ENCODE peak calls at places on chromosomes 16 and 17, in ten cellular contexts. I, V, T, P, Y, C, E, W, Q and Z are unnamed samples.

GRCh38 chr16:2043296-2043979 is 4.2 kb downstream of the NTHL1 start:
- DNase-seq in I (peak), V (no peak), T (no peak), P (no peak), Y (no peak), C (no peak), E (no peak), W (no peak), Q (peak), Z (no peak)

GRCh38 chr17:2892305-2892971 is 96.2 kb downstream of the RAP1GAP2 start:
- DNase-seq in I (no peak), V (peak), T (no peak), P (no peak), Y (peak), C (peak), E (peak), W (no peak), Q (peak), Z (peak)

GRCh38 chr16:81585785-81586184 is 141.2 kb downstream of the CMIP start:
- DNase-seq in I (no peak), V (no peak), T (no peak), P (peak), Y (no peak), C (no peak), E (no peak), W (peak), Q (no peak), Z (no peak)

GRCh38 chr16:82694239-82694874 is 67.6 kb downstream of the CDH13 start:
- DNase-seq in I (no peak), V (peak), T (no peak), P (no peak), Y (no peak), C (peak), E (peak), W (no peak), Q (peak), Z (no peak)

GRCh38 chr17:4605826-4606225 is 21.5 kb downstream of the SMTNL2 start:
- DNase-seq in I (no peak), V (no peak), T (peak), P (no peak), Y (no peak), C (no peak), E (peak), W (no peak), Q (no peak), Z (no peak)

GRCh38 chr16:67661101-67661661 is 421 bp downstream of the PARD6A start:
- DNase-seq in I (no peak), V (no peak), T (peak), P (no peak), Y (no peak), C (peak), E (peak), W (peak), Q (peak), Z (peak)

GRCh38 chr16:16940351-16940750 is 530.4 kb downstream of the XYLT1 start:
- DNase-seq in I (no peak), V (no peak), T (no peak), P (no peak), Y (no peak), C (no peak), E (no peak), W (no peak), Q (no peak), Z (no peak)

GRCh38 chr17:28407974-28408306 is 1.9 kb upstream of the SLC46A1 start:
- DNase-seq in I (no peak), V (no peak), T (no peak), P (peak), Y (no peak), C (no peak), E (no peak), W (peak), Q (no peak), Z (no peak)

GRCh38 chr16:23187341-23187740 is 4.8 kb downstream of the SCNN1G start:
- DNase-seq in I (no peak), V (no peak), T (no peak), P (no peak), Y (no peak), C (no peak), E (no peak), W (no peak), Q (no peak), Z (no peak)

GRCh38 chr16:1012722-1013592 is 31.4 kb downstream of the SOX8 start:
- DNase-seq in I (no peak), V (no peak), T (peak), P (no peak), Y (no peak), C (no peak), E (no peak), W (no peak), Q (no peak), Z (no peak)

GRCh38 chr17:62033317-62033716 is 31.8 kb downstream of the MED13 start:
- DNase-seq in I (no peak), V (no peak), T (no peak), P (no peak), Y (no peak), C (no peak), E (no peak), W (no peak), Q (no peak), Z (no peak)

GRCh38 chr17:28258347-28258887 is 60.6 kb upstream of the TMEM97 start:
- DNase-seq in I (no peak), V (no peak), T (peak), P (no peak), Y (no peak), C (no peak), E (no peak), W (no peak), Q (no peak), Z (no peak)

GRCh38 chr17:29710891-29711418 is 88.2 kb upstream of the CORO6 start:
- DNase-seq in I (no peak), V (peak), T (no peak), P (no peak), Y (no peak), C (no peak), E (no peak), W (no peak), Q (peak), Z (no peak)
- H3K4me3 ChIP-seq in I (no peak), V (no peak), T (no peak), P (no peak), Y (no peak), C (no peak), E (no peak), W (no peak), Q (no peak), Z (no peak)

DNA sequence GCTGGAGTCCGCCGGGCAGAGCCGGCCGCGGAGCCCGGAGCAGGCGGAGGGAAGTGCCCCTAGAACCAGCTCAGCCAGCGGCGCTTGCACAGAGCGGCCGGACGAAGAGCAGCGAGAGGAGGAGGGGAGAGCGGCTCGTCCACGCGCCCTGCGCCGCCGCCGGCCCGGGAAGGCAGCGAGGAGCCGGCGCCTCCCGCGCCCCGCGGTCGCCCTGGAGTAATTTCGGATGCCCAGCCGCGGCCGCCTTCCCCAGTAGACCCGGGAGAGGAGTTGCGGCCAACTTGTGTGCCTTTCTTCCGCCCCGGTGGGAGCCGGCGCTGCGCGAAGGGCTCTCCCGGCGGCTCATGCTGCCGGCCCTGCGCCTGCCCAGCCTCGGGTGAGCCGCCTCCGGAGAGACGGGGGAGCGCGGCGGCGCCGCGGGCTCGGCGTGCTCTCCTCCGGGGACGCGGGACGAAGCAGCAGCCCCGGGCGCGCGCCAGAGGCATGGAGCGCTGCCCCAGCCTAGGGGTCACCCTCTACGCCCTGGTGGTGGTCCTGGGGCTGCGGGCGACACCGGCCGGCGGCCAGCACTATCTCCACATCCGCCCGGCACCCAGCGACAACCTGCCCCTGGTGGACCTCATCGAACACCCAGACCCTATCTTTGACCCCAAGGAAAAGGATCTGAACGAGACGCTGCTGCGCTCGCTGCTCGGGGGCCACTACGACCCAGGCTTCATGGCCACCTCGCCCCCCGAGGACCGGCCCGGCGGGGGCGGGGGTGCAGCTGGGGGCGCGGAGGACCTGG is 435 bp downstream of the NOG start:
- DNase-seq in I (peak), V (no peak), T (peak), P (no peak), Y (no peak), C (peak), E (peak), W (peak), Q (peak), Z (no peak)
- H3K4me3 ChIP-seq in I (peak), V (peak), T (peak), P (peak), Y (peak), C (peak), E (peak), W (peak), Q (peak), Z (peak)

DNA sequence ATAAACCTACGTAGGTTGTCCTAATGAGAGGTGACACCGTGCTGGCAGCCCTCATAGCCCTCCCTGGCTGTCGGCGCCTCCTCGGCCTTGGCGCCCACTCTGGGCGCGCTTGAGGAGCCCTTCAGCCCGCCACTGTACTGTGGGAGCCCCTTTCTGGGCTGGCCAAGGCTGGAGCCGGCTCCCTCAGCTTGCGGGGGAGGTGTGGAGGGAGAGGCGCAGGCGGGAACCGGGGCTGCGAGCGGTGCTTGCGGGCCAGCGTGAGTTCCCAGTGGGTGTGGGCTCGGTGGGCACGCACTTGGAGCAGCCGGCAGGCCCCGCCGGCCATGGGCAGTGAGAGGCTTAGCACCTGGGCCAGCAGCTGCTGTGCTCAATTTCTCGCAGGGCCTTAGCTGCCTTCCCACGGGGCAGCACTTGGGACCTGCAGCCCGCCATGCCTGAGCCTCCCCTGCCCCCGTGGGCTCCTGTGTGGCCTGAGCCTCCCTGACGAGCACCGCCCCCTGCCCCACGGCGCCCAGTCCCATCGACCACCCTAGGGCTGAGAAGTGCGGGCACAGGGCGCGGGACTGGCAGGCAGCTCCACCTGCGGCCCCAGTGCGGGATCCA is 40.1 kb upstream of the AMZ2 start:
- DNase-seq in I (no peak), V (no peak), T (no peak), P (no peak), Y (no peak), C (no peak), E (no peak), W (no peak), Q (no peak), Z (no peak)
- H3K4me3 ChIP-seq in I (no peak), V (no peak), T (no peak), P (no peak), Y (no peak), C (no peak), E (no peak), W (no peak), Q (no peak), Z (peak)

DNA sequence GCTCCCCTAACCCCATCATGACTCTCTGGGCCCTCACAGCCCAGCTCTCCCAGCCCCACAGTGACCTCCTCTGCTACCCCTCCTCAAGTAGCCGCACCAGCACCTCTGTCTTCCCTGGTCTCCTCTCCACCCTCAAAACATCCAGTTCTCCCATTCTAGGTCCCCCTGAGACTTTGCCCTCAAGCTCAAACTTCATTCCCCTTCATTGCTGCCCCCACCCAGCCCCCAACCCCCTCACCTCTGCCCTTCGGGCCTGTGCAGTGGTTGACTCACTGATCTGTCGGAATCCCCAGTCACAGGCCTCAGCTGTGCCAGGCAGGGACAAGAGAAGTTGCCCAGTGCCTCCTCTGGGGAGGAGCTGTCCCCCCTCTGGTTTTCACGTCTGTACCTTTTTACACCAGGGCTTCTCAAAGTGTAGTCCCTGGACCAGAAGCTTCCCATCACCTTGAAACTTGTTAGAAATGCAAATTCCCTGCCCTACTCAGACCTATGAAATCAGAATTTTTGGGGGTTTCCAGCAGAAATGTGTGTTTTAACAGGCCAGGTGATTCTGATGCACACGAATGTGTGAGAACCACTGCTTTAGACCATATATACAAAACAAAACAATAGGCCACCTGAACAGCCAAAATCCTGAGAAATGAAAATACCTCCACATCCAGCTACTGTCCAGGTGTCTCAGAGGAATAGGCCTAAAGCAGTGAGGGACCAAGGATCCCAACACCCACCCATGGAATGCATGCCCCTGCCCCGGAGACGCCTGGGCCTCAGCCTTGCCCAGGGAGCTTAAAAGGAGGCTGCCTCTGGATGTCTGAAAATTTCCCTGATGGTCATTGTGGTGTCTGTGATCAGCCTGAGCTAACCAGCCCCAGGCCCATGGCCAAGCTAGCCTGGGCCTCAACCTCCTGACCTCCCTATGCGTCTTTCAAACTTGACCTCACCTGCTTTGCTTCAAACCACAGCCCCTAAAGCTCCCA is 853 bp upstream of the DOK4 start:
- DNase-seq in I (no peak), V (no peak), T (no peak), P (no peak), Y (no peak), C (no peak), E (no peak), W (no peak), Q (no peak), Z (peak)
- H3K4me3 ChIP-seq in I (no peak), V (peak), T (peak), P (no peak), Y (peak), C (no peak), E (no peak), W (no peak), Q (no peak), Z (peak)

GRCh38 chr16:69839240-69839688 is 77.1 kb downstream of the WWP2 start:
- DNase-seq in I (no peak), V (no peak), T (no peak), P (no peak), Y (no peak), C (no peak), E (no peak), W (no peak), Q (no peak), Z (no peak)
- H3K4me3 ChIP-seq in I (no peak), V (no peak), T (no peak), P (no peak), Y (no peak), C (no peak), E (no peak), W (no peak), Q (no peak), Z (no peak)

DNA sequence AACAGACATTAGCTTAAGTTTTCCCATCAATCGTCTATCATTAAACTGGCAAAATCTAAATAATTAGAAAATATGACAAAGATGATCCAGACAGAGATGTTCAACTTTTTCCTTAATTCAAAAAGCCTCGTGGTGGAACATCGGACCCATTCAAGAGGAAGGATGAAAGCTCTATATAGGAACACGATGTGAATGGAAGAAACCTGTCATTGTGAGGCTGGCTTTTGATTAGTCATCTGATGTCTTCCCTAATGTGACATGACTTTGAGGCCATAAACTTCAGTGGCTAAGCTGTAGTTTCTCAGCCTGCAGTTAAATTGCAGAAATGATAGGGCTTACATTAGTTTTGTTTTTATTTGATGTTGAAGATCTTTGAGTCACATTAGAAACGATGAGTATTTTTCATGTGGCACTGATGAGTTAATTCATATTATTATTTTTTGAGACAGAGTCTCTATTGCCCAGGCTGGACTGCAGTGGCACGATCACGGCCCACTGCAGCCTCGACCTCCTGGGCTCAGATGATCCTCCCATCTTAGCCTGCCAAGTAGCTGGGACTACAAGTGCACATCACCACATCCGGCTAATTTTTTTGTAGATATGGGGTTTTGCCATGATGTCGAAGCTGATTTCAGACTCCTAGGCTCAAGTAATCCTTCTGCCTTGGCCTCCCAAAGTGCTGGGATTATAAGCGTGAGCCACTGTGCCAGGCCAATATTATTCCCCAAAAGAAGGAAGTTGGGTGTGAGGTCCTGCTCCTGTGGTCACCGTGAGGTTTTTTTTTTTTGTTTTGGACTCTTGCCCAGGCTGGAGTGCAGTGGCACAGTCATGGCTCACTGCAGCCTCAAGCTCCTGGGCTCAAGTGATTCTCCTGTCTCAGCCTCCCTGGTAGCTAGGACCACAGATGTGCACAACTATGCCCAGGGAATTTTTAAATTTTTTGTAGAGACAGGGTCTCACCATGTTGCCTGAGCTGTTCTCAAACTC is 1.3 kb downstream of the AMZ2 start:
- DNase-seq in I (no peak), V (no peak), T (no peak), P (no peak), Y (no peak), C (no peak), E (no peak), W (no peak), Q (no peak), Z (no peak)
- H3K4me3 ChIP-seq in I (no peak), V (peak), T (no peak), P (peak), Y (peak), C (peak), E (peak), W (peak), Q (peak), Z (no peak)

DNA sequence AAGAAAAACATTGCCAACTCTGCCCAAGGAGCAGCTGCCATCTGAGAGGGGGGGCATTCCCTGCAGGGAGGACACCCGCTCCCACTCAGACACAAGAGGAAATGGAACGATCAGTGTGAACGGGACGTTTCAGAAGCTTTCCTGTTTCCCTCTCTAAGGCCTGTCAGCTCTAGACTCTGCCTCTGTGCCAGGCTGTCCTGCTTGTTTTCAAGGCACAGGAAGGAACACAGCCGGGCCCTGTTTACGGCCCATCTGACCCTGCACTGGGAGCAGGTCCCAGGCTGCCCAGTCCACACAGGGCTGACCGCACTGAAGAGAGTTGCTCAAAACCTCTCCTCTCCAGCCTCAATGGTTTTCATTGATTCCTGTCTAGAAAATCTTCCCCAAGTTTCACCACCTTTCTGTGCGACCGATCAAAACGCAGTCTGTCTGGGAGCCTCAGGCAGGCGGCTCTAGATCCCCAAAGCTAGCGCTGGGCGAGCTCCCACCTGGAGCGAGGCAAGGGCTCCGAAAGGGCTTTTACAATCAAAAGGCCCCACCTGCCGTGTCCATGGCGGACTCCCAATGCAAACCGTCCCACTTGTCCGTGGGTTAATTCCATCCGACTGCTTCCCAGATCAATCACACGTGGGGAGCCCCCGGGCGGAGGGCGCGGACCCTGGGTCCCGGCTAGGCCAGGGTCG is 1.5 kb downstream of the PIEZO1 start:
- DNase-seq in I (no peak), V (no peak), T (peak), P (no peak), Y (no peak), C (no peak), E (no peak), W (no peak), Q (peak), Z (no peak)
- H3K4me3 ChIP-seq in I (peak), V (peak), T (peak), P (peak), Y (peak), C (peak), E (peak), W (peak), Q (peak), Z (peak)

DNA sequence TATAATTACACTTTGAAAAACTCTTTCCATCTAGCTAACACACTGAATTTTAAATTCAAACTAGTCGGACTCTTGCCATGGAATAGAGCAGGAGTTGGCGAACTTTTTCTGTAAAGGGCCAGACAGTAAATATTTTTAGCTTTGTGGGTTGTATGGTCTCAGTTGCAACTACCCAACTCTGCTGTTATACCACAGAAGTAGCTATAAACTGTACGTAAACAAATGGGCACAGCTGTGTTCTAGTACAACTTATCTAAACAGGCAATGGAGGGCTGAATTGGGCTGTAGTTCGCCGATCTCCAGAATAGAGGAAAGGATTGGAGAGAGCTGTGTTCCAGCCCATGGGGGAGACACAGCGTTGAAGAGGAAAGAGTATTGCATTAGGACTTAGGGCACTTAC is 8.7 kb downstream of the CNTROB start:
- DNase-seq in I (no peak), V (no peak), T (no peak), P (no peak), Y (no peak), C (no peak), E (no peak), W (no peak), Q (no peak), Z (no peak)
- H3K4me3 ChIP-seq in I (no peak), V (no peak), T (no peak), P (no peak), Y (no peak), C (no peak), E (no peak), W (no peak), Q (no peak), Z (no peak)